ENCODE peak calls at places on chromosomes 3 and 15, in ten cellular contexts. One of them, this sample, is unnamed.

GRCh38 chr15:88615303-88616107 is 5.6 kb upstream of the AEN start:
- DNase-seq in HCEC 1CT: no peak
- DNase-seq in ovary: no peak
- DNase-seq in type B pancreatic cell: no peak
- DNase-seq in left lung: no peak
- DNase-seq in HTR-8/SVneo: no peak
- DNase-seq in posterior cingulate gyrus: no peak
- DNase-seq in MM.1S: no peak
- DNase-seq in activated CD4-positive, alpha-beta memory T cell treated with anti-CD3 and anti-CD28 coated beads for 36 hours: peak; percentile 31
- DNase-seq in activated CD8-positive, alpha-beta T cell treated with anti-CD3 and anti-CD28 coated beads for 36 hours: no peak
- DNase-seq in this sample: no peak

GRCh38 chr3:13475871-13476590 is 4.1 kb upstream of the HDAC11 start:
- DNase-seq in HCEC 1CT: no peak
- DNase-seq in ovary: no peak
- DNase-seq in type B pancreatic cell: no peak
- DNase-seq in left lung: no peak
- DNase-seq in HTR-8/SVneo: no peak
- DNase-seq in posterior cingulate gyrus: no peak
- DNase-seq in MM.1S: no peak
- DNase-seq in activated CD4-positive, alpha-beta memory T cell treated with anti-CD3 and anti-CD28 coated beads for 36 hours: no peak
- DNase-seq in activated CD8-positive, alpha-beta T cell treated with anti-CD3 and anti-CD28 coated beads for 36 hours: no peak
- DNase-seq in this sample: peak; percentile 55

GRCh38 chr3:133531981-133532380 is 41.5 kb upstream of the CDV3 start:
- DNase-seq in HCEC 1CT: peak; percentile 88
- DNase-seq in ovary: no peak
- DNase-seq in type B pancreatic cell: no peak
- DNase-seq in left lung: no peak
- DNase-seq in HTR-8/SVneo: no peak
- DNase-seq in posterior cingulate gyrus: no peak
- DNase-seq in MM.1S: no peak
- DNase-seq in activated CD4-positive, alpha-beta memory T cell treated with anti-CD3 and anti-CD28 coated beads for 36 hours: no peak
- DNase-seq in activated CD8-positive, alpha-beta T cell treated with anti-CD3 and anti-CD28 coated beads for 36 hours: no peak
- DNase-seq in this sample: no peak

GRCh38 chr3:107216711-107217110 is 160.5 kb upstream of the CCDC54 start:
- DNase-seq in HCEC 1CT: peak; percentile 98
- DNase-seq in ovary: peak; percentile 40
- DNase-seq in type B pancreatic cell: no peak
- DNase-seq in left lung: no peak
- DNase-seq in HTR-8/SVneo: no peak
- DNase-seq in posterior cingulate gyrus: peak; percentile 75
- DNase-seq in MM.1S: no peak
- DNase-seq in activated CD4-positive, alpha-beta memory T cell treated with anti-CD3 and anti-CD28 coated beads for 36 hours: no peak
- DNase-seq in activated CD8-positive, alpha-beta T cell treated with anti-CD3 and anti-CD28 coated beads for 36 hours: no peak
- DNase-seq in this sample: peak; percentile 57

GRCh38 chr15:32991544-32992192 is 202.8 kb downstream of the FMN1 start:
- DNase-seq in HCEC 1CT: no peak
- DNase-seq in ovary: no peak
- DNase-seq in type B pancreatic cell: no peak
- DNase-seq in left lung: no peak
- DNase-seq in HTR-8/SVneo: no peak
- DNase-seq in posterior cingulate gyrus: no peak
- DNase-seq in MM.1S: no peak
- DNase-seq in activated CD4-positive, alpha-beta memory T cell treated with anti-CD3 and anti-CD28 coated beads for 36 hours: no peak
- DNase-seq in activated CD8-positive, alpha-beta T cell treated with anti-CD3 and anti-CD28 coated beads for 36 hours: no peak
- DNase-seq in this sample: no peak

GRCh38 chr3:71585891-71586809 is 2.6 kb upstream of the FOXP1 start:
- DNase-seq in HCEC 1CT: peak; percentile 53
- DNase-seq in ovary: no peak
- DNase-seq in type B pancreatic cell: no peak
- DNase-seq in left lung: no peak
- DNase-seq in HTR-8/SVneo: no peak
- DNase-seq in posterior cingulate gyrus: no peak
- DNase-seq in MM.1S: peak; percentile 28
- DNase-seq in activated CD4-positive, alpha-beta memory T cell treated with anti-CD3 and anti-CD28 coated beads for 36 hours: no peak
- DNase-seq in activated CD8-positive, alpha-beta T cell treated with anti-CD3 and anti-CD28 coated beads for 36 hours: peak; percentile 53
- DNase-seq in this sample: no peak

GRCh38 chr15:85477730-85478129 is 97.3 kb downstream of the AKAP13 start:
- DNase-seq in HCEC 1CT: peak; percentile 83
- DNase-seq in ovary: no peak
- DNase-seq in type B pancreatic cell: no peak
- DNase-seq in left lung: no peak
- DNase-seq in HTR-8/SVneo: peak; percentile 31
- DNase-seq in posterior cingulate gyrus: no peak
- DNase-seq in MM.1S: no peak
- DNase-seq in activated CD4-positive, alpha-beta memory T cell treated with anti-CD3 and anti-CD28 coated beads for 36 hours: peak; percentile 44
- DNase-seq in activated CD8-positive, alpha-beta T cell treated with anti-CD3 and anti-CD28 coated beads for 36 hours: peak; percentile 21
- DNase-seq in this sample: no peak

GRCh38 chr3:12954891-12955650 is 113.7 kb upstream of the RPL32 start:
- DNase-seq in HCEC 1CT: no peak
- DNase-seq in ovary: peak; percentile 49
- DNase-seq in type B pancreatic cell: no peak
- DNase-seq in left lung: peak; percentile 71
- DNase-seq in HTR-8/SVneo: no peak
- DNase-seq in posterior cingulate gyrus: peak; percentile 90
- DNase-seq in MM.1S: no peak
- DNase-seq in activated CD4-positive, alpha-beta memory T cell treated with anti-CD3 and anti-CD28 coated beads for 36 hours: peak; percentile 28
- DNase-seq in activated CD8-positive, alpha-beta T cell treated with anti-CD3 and anti-CD28 coated beads for 36 hours: peak; percentile 59
- DNase-seq in this sample: peak; percentile 79

GRCh38 chr3:113535898-113536297 is 3.5 kb downstream of the SIDT1 start:
- DNase-seq in HCEC 1CT: no peak
- DNase-seq in ovary: no peak
- DNase-seq in type B pancreatic cell: no peak
- DNase-seq in left lung: no peak
- DNase-seq in HTR-8/SVneo: no peak
- DNase-seq in posterior cingulate gyrus: no peak
- DNase-seq in MM.1S: no peak
- DNase-seq in activated CD4-positive, alpha-beta memory T cell treated with anti-CD3 and anti-CD28 coated beads for 36 hours: no peak
- DNase-seq in activated CD8-positive, alpha-beta T cell treated with anti-CD3 and anti-CD28 coated beads for 36 hours: no peak
- DNase-seq in this sample: no peak

GRCh38 chr3:56976666-56977560 is 83.6 kb upstream of the SPATA12 start:
- DNase-seq in HCEC 1CT: peak; percentile 29
- DNase-seq in ovary: peak; percentile 71
- DNase-seq in type B pancreatic cell: no peak
- DNase-seq in left lung: no peak
- DNase-seq in HTR-8/SVneo: no peak
- DNase-seq in posterior cingulate gyrus: peak; percentile 90
- DNase-seq in MM.1S: no peak
- DNase-seq in activated CD4-positive, alpha-beta memory T cell treated with anti-CD3 and anti-CD28 coated beads for 36 hours: no peak
- DNase-seq in activated CD8-positive, alpha-beta T cell treated with anti-CD3 and anti-CD28 coated beads for 36 hours: no peak
- DNase-seq in this sample: no peak

GRCh38 chr15:27495963-27496459 is 525.0 kb downstream of the GABRG3 start:
- DNase-seq in HCEC 1CT: no peak
- DNase-seq in ovary: no peak
- DNase-seq in type B pancreatic cell: no peak
- DNase-seq in left lung: no peak
- DNase-seq in HTR-8/SVneo: no peak
- DNase-seq in posterior cingulate gyrus: no peak
- DNase-seq in MM.1S: no peak
- DNase-seq in activated CD4-positive, alpha-beta memory T cell treated with anti-CD3 and anti-CD28 coated beads for 36 hours: no peak
- DNase-seq in activated CD8-positive, alpha-beta T cell treated with anti-CD3 and anti-CD28 coated beads for 36 hours: no peak
- DNase-seq in this sample: no peak

GRCh38 chr15:83278191-83278590 is 6.3 kb downstream of the BNC1 start:
- DNase-seq in HCEC 1CT: peak; percentile 69
- DNase-seq in ovary: no peak
- DNase-seq in type B pancreatic cell: no peak
- DNase-seq in left lung: no peak
- DNase-seq in HTR-8/SVneo: peak; percentile 24
- DNase-seq in posterior cingulate gyrus: no peak
- DNase-seq in MM.1S: no peak
- DNase-seq in activated CD4-positive, alpha-beta memory T cell treated with anti-CD3 and anti-CD28 coated beads for 36 hours: no peak
- DNase-seq in activated CD8-positive, alpha-beta T cell treated with anti-CD3 and anti-CD28 coated beads for 36 hours: no peak
- DNase-seq in this sample: peak; percentile 54

This sample was measured in PC-9.